ENCODE peak calls at places on chromosomes 6 and 20, in ten cellular contexts. K is A549; D is HT1080; H is activated CD8-positive, alpha-beta memory T cell treated with anti-CD3 and anti-CD28 coated beads, Interleukin-2, amount 50 U/mL, for 48 hours; Z is nephron progenitor cell; J is body of pancreas; R is neural crest cell; X is mesendoderm; O is stimulated activated naive CD8-positive, alpha-beta T cell treated with anti-CD3 and anti-CD28 coated beads, Interleukin-15, Interleukin-2, amounts not matched to agents 100 U/mL and 50 U/mL, for 24 hours; A is psoas muscle. W is an unnamed sample.

GRCh38 chr6:136226027-136226673 is 24.0 kb downstream of the MTFR2 start:
- DNase-seq in J (peak; percentile 57), K (peak; percentile 45), H (peak; percentile 75), A (peak; percentile 52), Z (peak; percentile 54), O (peak; percentile 58), D (peak; percentile 59), X (peak; percentile 45), R (peak; percentile 65), W (peak; percentile 19)

GRCh38 chr6:2634151-2634964 is 116.4 kb downstream of the MYLK4 start:
- DNase-seq in A (peak; percentile 90), J (peak; percentile 78), Z (peak; percentile 94), O (peak; percentile 91), X (peak; percentile 85), H (peak; percentile 99), R (peak; percentile 91), D (peak; percentile 75), K (peak; percentile 55), W (peak; percentile 86)

GRCh38 chr6:84333827-84334226 is 106.4 kb upstream of the CEP162 start:
- DNase-seq in K (no peak), A (no peak), R (no peak), J (no peak), O (no peak), D (no peak), Z (no peak), X (no peak), H (no peak), W (no peak)

GRCh38 chr6:17962436-17963031 is 24.9 kb downstream of the KIF13A start:
- DNase-seq in Z (no peak), A (peak; percentile 71), K (no peak), O (no peak), H (no peak), J (peak; percentile 24), X (no peak), D (peak; percentile 93), R (no peak), W (no peak)

GRCh38 chr20:36496707-36497669 is 44.3 kb upstream of the MYL9 start:
- DNase-seq in J (no peak), D (no peak), X (no peak), H (no peak), O (no peak), R (no peak), K (no peak), A (no peak), Z (no peak), W (no peak)

GRCh38 chr6:35054106-35054742 is 86.9 kb downstream of the TCP11 start:
- DNase-seq in Z (no peak), X (no peak), A (no peak), R (no peak), K (no peak), J (no peak), H (no peak), O (no peak), D (no peak), W (no peak)

GRCh38 chr6:131978522-131978921 is 27.4 kb upstream of the CCN2 start:
- DNase-seq in A (no peak), J (no peak), O (no peak), X (no peak), R (no peak), H (no peak), K (no peak), D (no peak), Z (no peak), W (no peak)

GRCh38 chr6:138500867-138501446 is 1.7 kb upstream of the NHSL1 start:
- DNase-seq in X (no peak), D (no peak), O (no peak), R (no peak), A (no peak), J (no peak), K (no peak), H (no peak), Z (no peak), W (no peak)

GRCh38 chr6:155154158-155154830 is 109.5 kb upstream of the CLDN20 start:
- DNase-seq in D (peak; percentile 69), K (no peak), Z (no peak), A (no peak), X (peak; percentile 45), H (peak; percentile 72), O (peak; percentile 55), J (no peak), R (no peak), W (no peak)

GRCh38 chr20:64113444-64113775 is 6.0 kb upstream of the NPBWR2 start:
- DNase-seq in K (no peak), O (no peak), R (no peak), H (no peak), Z (no peak), A (no peak), X (no peak), D (no peak), J (no peak), W (no peak)

GRCh38 chr6:21263531-21264287 is 329.8 kb upstream of the SOX4 start:
- DNase-seq in Z (no peak), A (no peak), K (no peak), J (no peak), O (peak; percentile 5), R (no peak), D (peak; percentile 62), X (no peak), H (no peak), W (no peak)

GRCh38 chr6:134698228-134698627 is 251.7 kb downstream of the ALDH8A1 start:
- DNase-seq in R (no peak), D (no peak), H (no peak), A (no peak), X (no peak), Z (no peak), J (no peak), O (no peak), K (no peak), W (no peak)

GRCh38 chr6:136378888-136379287 is 89.2 kb upstream of the BCLAF1 start:
- DNase-seq in D (no peak), A (no peak), R (no peak), K (no peak), Z (no peak), O (no peak), J (no peak), X (no peak), H (no peak), W (no peak)

GRCh38 chr6:47157063-47157462 is 114.9 kb upstream of the ADGRF1 start:
- DNase-seq in R (no peak), J (no peak), X (no peak), Z (no peak), K (no peak), H (no peak), O (no peak), D (no peak), A (no peak), W (no peak)